ENCODE peak calls at places on chromosome 19, in five cellular contexts. E, W, B, Q and X are unnamed samples.

GRCh38 chr19:52190679-52191293 is 934 bp downstream of the PPP2R1A start:
- DNase-seq in E (peak; percentile 7), W (peak; percentile 52), B (no peak), Q (no peak), X (no peak)

GRCh38 chr19:14317157-14317556 is 64.1 kb upstream of the ADGRE5 start:
- DNase-seq in E (no peak), W (no peak), B (no peak), Q (no peak), X (no peak)

GRCh38 chr19:35911790-35912189 is 3.7 kb upstream of the TYROBP start:
- DNase-seq in E (no peak), W (no peak), B (no peak), Q (no peak), X (no peak)

GRCh38 chr19:39154626-39155100 is 29.1 kb downstream of the PAK4 start:
- DNase-seq in E (no peak), W (no peak), B (no peak), Q (no peak), X (no peak)

GRCh38 chr19:13033819-13034611 is 38.7 kb downstream of the NFIX start:
- DNase-seq in E (no peak), W (peak; percentile 78), B (peak; percentile 56), Q (peak; percentile 48), X (no peak)

GRCh38 chr19:50414850-50415660 is 3.7 kb upstream of the SPIB start:
- DNase-seq in E (peak; percentile 92), W (peak; percentile 64), B (peak; percentile 43), Q (peak; percentile 92), X (peak; percentile 77)

GRCh38 chr19:58055483-58055874 is 3.6 kb upstream of the ZNF135 start:
- DNase-seq in E (no peak), W (no peak), B (no peak), Q (no peak), X (no peak)

GRCh38 chr19:56348289-56348877 is 33.7 kb upstream of the ZSCAN5A start:
- DNase-seq in E (no peak), W (no peak), B (no peak), Q (no peak), X (no peak)

GRCh38 chr19:51740356-51740755 is 11.3 kb downstream of the FPR1 start:
- DNase-seq in E (no peak), W (no peak), B (no peak), Q (no peak), X (no peak)

GRCh38 chr19:42115219-42115618 is 17.0 kb downstream of the POU2F2 start:
- DNase-seq in E (no peak), W (no peak), B (no peak), Q (no peak), X (no peak)

GRCh38 chr19:13281567-13282291 is 131.5 kb downstream of the IER2 start:
- DNase-seq in E (no peak), W (peak; percentile 86), B (no peak), Q (no peak), X (no peak)

GRCh38 chr19:1046836-1047695 is 7.2 kb downstream of the ABCA7 start:
- DNase-seq in E (no peak), W (no peak), B (no peak), Q (no peak), X (no peak)

GRCh38 chr19:3821857-3822364 is 35.7 kb upstream of the MATK start:
- DNase-seq in E (peak; percentile 85), W (peak; percentile 42), B (peak; percentile 3), Q (peak; percentile 81), X (peak; percentile 75)

GRCh38 chr19:19062454-19063182 is 1.2 kb upstream of the SLC25A42 start:
- DNase-seq in E (peak; percentile 54), W (peak; percentile 33), B (peak; percentile 30), Q (no peak), X (no peak)

GRCh38 chr19:39083983-39084731 is at the start of gene ACP7:
- DNase-seq in E (no peak), W (no peak), B (no peak), Q (no peak), X (peak; percentile 15)

GRCh38 chr19:17549088-17549740 is 6.2 kb upstream of the COLGALT1 start:
- DNase-seq in E (no peak), W (no peak), B (no peak), Q (no peak), X (no peak)

GRCh38 chr19:36101550-36102327 is 9.2 kb upstream of the OVOL3 start:
- DNase-seq in E (no peak), W (no peak), B (no peak), Q (no peak), X (no peak)

GRCh38 chr19:51181377-51181912 is 39.3 kb downstream of the SIGLEC7 start:
- DNase-seq in E (no peak), W (no peak), B (no peak), Q (no peak), X (no peak)

GRCh38 chr19:50933640-50934039 is 19.2 kb downstream of the KLK5 start:
- DNase-seq in E (no peak), W (no peak), B (no peak), Q (no peak), X (no peak)

GRCh38 chr19:21491161-21491560 is 14.2 kb upstream of the ZNF429 start:
- DNase-seq in E (no peak), W (no peak), B (no peak), Q (no peak), X (no peak)

GRCh38 chr19:52722062-52723005 is 12.5 kb downstream of the ZNF611 start:
- DNase-seq in E (peak; percentile 87), W (no peak), B (peak; percentile 60), Q (no peak), X (no peak)

GRCh38 chr19:31586282-31586681 is 237.0 kb upstream of the TSHZ3 start:
- DNase-seq in E (peak; percentile 61), W (no peak), B (peak; percentile 2), Q (no peak), X (no peak)

GRCh38 chr19:2613507-2614295 is 88.8 kb downstream of the GNG7 start:
- DNase-seq in E (peak; percentile 64), W (no peak), B (no peak), Q (no peak), X (peak; percentile 39)

GRCh38 chr19:49425178-49425577 is at the start of gene GFY:
- DNase-seq in E (no peak), W (no peak), B (no peak), Q (no peak), X (no peak)

GRCh38 chr19:48596237-48596636 is 10.3 kb upstream of the SPACA4 start:
- DNase-seq in E (no peak), W (no peak), B (no peak), Q (no peak), X (no peak)

GRCh38 chr19:940591-941291 is 14.9 kb downstream of the ARID3A start:
- DNase-seq in E (peak; percentile 93), W (peak; percentile 83), B (peak; percentile 60), Q (peak; percentile 46), X (peak; percentile 64)

GRCh38 chr19:5143471-5144411 is 174.8 kb downstream of the KDM4B start:
- DNase-seq in E (no peak), W (no peak), B (no peak), Q (peak; percentile 44), X (peak; percentile 8)

GRCh38 chr19:38665219-38665931 is 17.9 kb downstream of the ACTN4 start:
- DNase-seq in E (no peak), W (no peak), B (no peak), Q (no peak), X (no peak)

GRCh38 chr19:39125554-39126311 is at the start of gene PAK4:
- DNase-seq in E (peak; percentile 100), W (peak; percentile 98), B (peak; percentile 98), Q (peak; percentile 93), X (peak; percentile 93)

GRCh38 chr19:14091086-14091884 is 734 bp upstream of the SAMD1 start:
- DNase-seq in E (peak; percentile 92), W (peak; percentile 38), B (peak; percentile 60), Q (peak; percentile 72), X (peak; percentile 48)

GRCh38 chr19:2315818-2316353 is 7.9 kb upstream of the LINGO3 start:
- DNase-seq in E (peak; percentile 87), W (peak; percentile 61), B (peak; percentile 50), Q (no peak), X (no peak)

GRCh38 chr19:51450730-51451307 is 7.4 kb downstream of the SIGLEC8 start:
- DNase-seq in E (no peak), W (no peak), B (no peak), Q (no peak), X (no peak)

GRCh38 chr19:22600690-22601648 is 33.2 kb upstream of the ZNF492 start:
- DNase-seq in E (no peak), W (no peak), B (no peak), Q (no peak), X (no peak)